ENCODE peak calls at places on chromosomes 7 and 10, in nine cellular contexts. One of them, this sample, is unnamed.

GRCh38 chr10:14873090-14873760 is 5.4 kb upstream of the SUV39H2 start:
- DNase-seq in GM23248: peak
- DNase-seq in neuronal stem cell: no peak
- DNase-seq in endothelial cell of umbilical vein: peak
- DNase-seq in mammary epithelial cell: peak
- DNase-seq in GM23338: no peak
- DNase-seq in astrocyte: peak
- DNase-seq in PC-9: no peak
- DNase-seq in mesenchymal stem cell: peak
- DNase-seq in this sample: no peak

GRCh38 chr7:31890751-31891150 is 179.5 kb downstream of the PDE1C start:
- DNase-seq in GM23248: peak
- DNase-seq in endothelial cell of umbilical vein: peak
- DNase-seq in astrocyte: no peak
- DNase-seq in GM23338: no peak
- DNase-seq in mesenchymal stem cell: no peak
- DNase-seq in mammary epithelial cell: peak
- DNase-seq in neuronal stem cell: no peak
- DNase-seq in PC-9: no peak
- DNase-seq in this sample: no peak

GRCh38 chr7:131538071-131538790 is 18.2 kb downstream of the PODXL start:
- DNase-seq in neuronal stem cell: no peak
- DNase-seq in astrocyte: peak
- DNase-seq in GM23248: peak
- DNase-seq in mesenchymal stem cell: no peak
- DNase-seq in PC-9: peak
- DNase-seq in endothelial cell of umbilical vein: peak
- DNase-seq in GM23338: peak
- DNase-seq in mammary epithelial cell: no peak
- DNase-seq in this sample: no peak

GRCh38 chr7:98551541-98552273 is 65.4 kb upstream of the NPTX2 start:
- DNase-seq in neuronal stem cell: no peak
- DNase-seq in astrocyte: no peak
- DNase-seq in PC-9: no peak
- DNase-seq in mammary epithelial cell: no peak
- DNase-seq in endothelial cell of umbilical vein: no peak
- DNase-seq in mesenchymal stem cell: no peak
- DNase-seq in GM23248: no peak
- DNase-seq in GM23338: no peak
- DNase-seq in this sample: no peak

GRCh38 chr10:121436630-121437311 is 161.5 kb downstream of the FGFR2 start:
- DNase-seq in GM23338: peak
- DNase-seq in astrocyte: no peak
- DNase-seq in endothelial cell of umbilical vein: no peak
- DNase-seq in mesenchymal stem cell: no peak
- DNase-seq in PC-9: no peak
- DNase-seq in mammary epithelial cell: no peak
- DNase-seq in GM23248: no peak
- DNase-seq in neuronal stem cell: no peak
- DNase-seq in this sample: peak

GRCh38 chr7:141844256-141844655 is 3.0 kb upstream of the PRSS37 start:
- DNase-seq in GM23338: no peak
- DNase-seq in mammary epithelial cell: no peak
- DNase-seq in astrocyte: no peak
- DNase-seq in mesenchymal stem cell: no peak
- DNase-seq in neuronal stem cell: no peak
- DNase-seq in endothelial cell of umbilical vein: no peak
- DNase-seq in GM23248: no peak
- DNase-seq in PC-9: no peak
- DNase-seq in this sample: no peak

GRCh38 chr10:88980836-88981235 is 9.8 kb upstream of the FAS start:
- DNase-seq in mesenchymal stem cell: no peak
- DNase-seq in PC-9: no peak
- DNase-seq in astrocyte: no peak
- DNase-seq in GM23248: peak
- DNase-seq in neuronal stem cell: no peak
- DNase-seq in endothelial cell of umbilical vein: no peak
- DNase-seq in GM23338: no peak
- DNase-seq in mammary epithelial cell: no peak
- DNase-seq in this sample: no peak

GRCh38 chr10:131646551-131647525 is 254.0 kb upstream of the PPP2R2D start:
- DNase-seq in mesenchymal stem cell: no peak
- DNase-seq in GM23248: no peak
- DNase-seq in PC-9: no peak
- DNase-seq in astrocyte: no peak
- DNase-seq in neuronal stem cell: no peak
- DNase-seq in endothelial cell of umbilical vein: no peak
- DNase-seq in mammary epithelial cell: no peak
- DNase-seq in GM23338: no peak
- DNase-seq in this sample: peak

GRCh38 chr7:91512958-91513357 is 248.7 kb downstream of the FZD1 start:
- DNase-seq in GM23338: no peak
- DNase-seq in astrocyte: peak
- DNase-seq in PC-9: peak
- DNase-seq in neuronal stem cell: no peak
- DNase-seq in mesenchymal stem cell: peak
- DNase-seq in mammary epithelial cell: peak
- DNase-seq in endothelial cell of umbilical vein: no peak
- DNase-seq in GM23248: peak
- DNase-seq in this sample: no peak

GRCh38 chr7:131431289-131431688 is 103.6 kb downstream of the MKLN1 start:
- DNase-seq in mammary epithelial cell: peak
- DNase-seq in GM23338: no peak
- DNase-seq in astrocyte: peak
- DNase-seq in GM23248: peak
- DNase-seq in PC-9: no peak
- DNase-seq in endothelial cell of umbilical vein: no peak
- DNase-seq in mesenchymal stem cell: no peak
- DNase-seq in neuronal stem cell: no peak
- DNase-seq in this sample: no peak

GRCh38 chr10:112302335-112302734 is 19.1 kb downstream of the TECTB start:
- DNase-seq in endothelial cell of umbilical vein: no peak
- DNase-seq in GM23248: no peak
- DNase-seq in mammary epithelial cell: no peak
- DNase-seq in GM23338: no peak
- DNase-seq in astrocyte: no peak
- DNase-seq in neuronal stem cell: no peak
- DNase-seq in PC-9: no peak
- DNase-seq in mesenchymal stem cell: no peak
- DNase-seq in this sample: no peak

GRCh38 chr7:30694218-30694745 is 12.0 kb upstream of the CRHR2 start:
- DNase-seq in neuronal stem cell: no peak
- DNase-seq in GM23338: no peak
- DNase-seq in endothelial cell of umbilical vein: no peak
- DNase-seq in PC-9: no peak
- DNase-seq in GM23248: no peak
- DNase-seq in mammary epithelial cell: no peak
- DNase-seq in astrocyte: no peak
- DNase-seq in mesenchymal stem cell: no peak
- DNase-seq in this sample: no peak

GRCh38 chr10:72274730-72275350 is 1.1 kb downstream of the DDIT4 start:
- DNase-seq in mammary epithelial cell: peak
- DNase-seq in endothelial cell of umbilical vein: peak
- DNase-seq in GM23248: peak
- DNase-seq in PC-9: peak
- DNase-seq in mesenchymal stem cell: peak
- DNase-seq in astrocyte: no peak
- DNase-seq in GM23338: peak
- DNase-seq in neuronal stem cell: no peak
- DNase-seq in this sample: peak

GRCh38 chr7:104458875-104459274 is 130.5 kb downstream of the LHFPL3 start:
- DNase-seq in GM23338: no peak
- DNase-seq in endothelial cell of umbilical vein: no peak
- DNase-seq in mammary epithelial cell: no peak
- DNase-seq in neuronal stem cell: no peak
- DNase-seq in astrocyte: no peak
- DNase-seq in PC-9: no peak
- DNase-seq in GM23248: no peak
- DNase-seq in mesenchymal stem cell: no peak
- DNase-seq in this sample: no peak

GRCh38 chr10:113541554-113541902 is 11.3 kb upstream of the HABP2 start:
- DNase-seq in GM23338: no peak
- DNase-seq in mammary epithelial cell: no peak
- DNase-seq in GM23248: no peak
- DNase-seq in neuronal stem cell: no peak
- DNase-seq in astrocyte: no peak
- DNase-seq in PC-9: no peak
- DNase-seq in mesenchymal stem cell: no peak
- DNase-seq in endothelial cell of umbilical vein: no peak
- DNase-seq in this sample: no peak

GRCh38 chr7:11236680-11237079 is 263.0 kb downstream of the PHF14 start:
- DNase-seq in endothelial cell of umbilical vein: no peak
- DNase-seq in GM23248: no peak
- DNase-seq in PC-9: no peak
- DNase-seq in mesenchymal stem cell: no peak
- DNase-seq in GM23338: no peak
- DNase-seq in mammary epithelial cell: no peak
- DNase-seq in neuronal stem cell: no peak
- DNase-seq in astrocyte: no peak
- DNase-seq in this sample: no peak

GRCh38 chr7:143988986-143989745 is 11.0 kb upstream of the OR6B1 start:
- DNase-seq in PC-9: no peak
- DNase-seq in GM23248: peak
- DNase-seq in GM23338: no peak
- DNase-seq in mammary epithelial cell: no peak
- DNase-seq in neuronal stem cell: no peak
- DNase-seq in endothelial cell of umbilical vein: no peak
- DNase-seq in mesenchymal stem cell: peak
- DNase-seq in astrocyte: peak
- DNase-seq in this sample: no peak

GRCh38 chr10:68792115-68792514 is 35.2 kb upstream of the STOX1 start:
- DNase-seq in GM23338: peak
- DNase-seq in neuronal stem cell: no peak
- DNase-seq in mesenchymal stem cell: peak
- DNase-seq in mammary epithelial cell: no peak
- DNase-seq in endothelial cell of umbilical vein: peak
- DNase-seq in PC-9: no peak
- DNase-seq in GM23248: peak
- DNase-seq in astrocyte: no peak
- DNase-seq in this sample: no peak

GRCh38 chr7:115724400-115725056 is 306.0 kb downstream of the TFEC start:
- DNase-seq in PC-9: no peak
- DNase-seq in neuronal stem cell: no peak
- DNase-seq in endothelial cell of umbilical vein: peak
- DNase-seq in GM23338: no peak
- DNase-seq in astrocyte: no peak
- DNase-seq in mammary epithelial cell: no peak
- DNase-seq in GM23248: no peak
- DNase-seq in mesenchymal stem cell: no peak
- DNase-seq in this sample: no peak

GRCh38 chr10:112283100-112283499 is at the start of gene TECTB:
- DNase-seq in PC-9: no peak
- DNase-seq in mesenchymal stem cell: no peak
- DNase-seq in astrocyte: no peak
- DNase-seq in neuronal stem cell: no peak
- DNase-seq in endothelial cell of umbilical vein: no peak
- DNase-seq in mammary epithelial cell: no peak
- DNase-seq in GM23248: no peak
- DNase-seq in GM23338: no peak
- DNase-seq in this sample: no peak

GRCh38 chr10:52256832-52257691 is 57.0 kb upstream of the DKK1 start:
- DNase-seq in mammary epithelial cell: peak
- DNase-seq in GM23248: peak
- DNase-seq in PC-9: peak
- DNase-seq in endothelial cell of umbilical vein: no peak
- DNase-seq in mesenchymal stem cell: peak
- DNase-seq in GM23338: no peak
- DNase-seq in neuronal stem cell: no peak
- DNase-seq in astrocyte: no peak
- DNase-seq in this sample: no peak

GRCh38 chr7:92631067-92631829 is 41.1 kb upstream of the FAM133B start:
- DNase-seq in PC-9: no peak
- DNase-seq in neuronal stem cell: no peak
- DNase-seq in mesenchymal stem cell: no peak
- DNase-seq in endothelial cell of umbilical vein: no peak
- DNase-seq in astrocyte: no peak
- DNase-seq in mammary epithelial cell: no peak
- DNase-seq in GM23338: no peak
- DNase-seq in GM23248: no peak
- DNase-seq in this sample: no peak

DNA sequence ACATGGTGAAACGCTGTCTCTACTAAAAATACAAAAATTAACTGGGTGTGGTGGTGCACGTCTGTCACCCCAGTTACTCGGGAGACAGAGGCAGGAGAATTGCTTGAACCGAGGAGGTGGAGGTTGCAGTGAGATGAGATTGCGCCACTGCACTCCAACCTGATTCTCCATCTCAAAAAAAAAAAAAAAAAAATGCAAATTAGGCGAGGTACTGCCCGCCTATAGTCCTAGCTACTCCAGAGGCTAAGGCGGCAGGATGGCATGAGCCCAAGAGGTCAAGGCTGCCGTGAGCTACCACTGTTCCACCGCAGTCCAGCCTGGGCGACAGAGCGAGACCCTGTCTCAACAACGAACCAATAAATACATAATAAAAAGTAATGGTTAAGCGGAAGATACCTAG is 1.1 kb upstream of the EIF4H start:
- DNase-seq in mesenchymal stem cell: no peak
- DNase-seq in GM23248: no peak
- DNase-seq in endothelial cell of umbilical vein: no peak
- DNase-seq in PC-9: peak
- DNase-seq in mammary epithelial cell: peak
- DNase-seq in neuronal stem cell: no peak
- DNase-seq in GM23338: peak
- DNase-seq in astrocyte: no peak
- DNase-seq in this sample: no peak
- H3K4me3 ChIP-seq in mesenchymal stem cell: peak
- H3K4me3 ChIP-seq in GM23248: peak
- H3K4me3 ChIP-seq in endothelial cell of umbilical vein: no peak
- H3K4me3 ChIP-seq in PC-9: peak
- H3K4me3 ChIP-seq in mammary epithelial cell: no peak
- H3K4me3 ChIP-seq in neuronal stem cell: no peak
- H3K4me3 ChIP-seq in GM23338: peak
- H3K4me3 ChIP-seq in astrocyte: peak
- H3K4me3 ChIP-seq in this sample: peak

GRCh38 chr7:14332155-14332554 is 342.7 kb upstream of the ETV1 start:
- DNase-seq in PC-9: no peak
- DNase-seq in GM23338: peak
- DNase-seq in mesenchymal stem cell: no peak
- DNase-seq in GM23248: peak
- DNase-seq in neuronal stem cell: no peak
- DNase-seq in endothelial cell of umbilical vein: no peak
- DNase-seq in astrocyte: peak
- DNase-seq in mammary epithelial cell: no peak
- DNase-seq in this sample: no peak
- H3K27ac ChIP-seq in PC-9: no peak
- H3K27ac ChIP-seq in GM23338: no peak
- H3K27ac ChIP-seq in mesenchymal stem cell: no peak
- H3K27ac ChIP-seq in GM23248: no peak
- H3K27ac ChIP-seq in neuronal stem cell: no peak
- H3K27ac ChIP-seq in endothelial cell of umbilical vein: no peak
- H3K27ac ChIP-seq in astrocyte: no peak
- H3K27ac ChIP-seq in mammary epithelial cell: no peak
- H3K27ac ChIP-seq in this sample: no peak

GRCh38 chr10:93716771-93717170 is 14.4 kb upstream of the FRA10AC1 start:
- DNase-seq in mesenchymal stem cell: no peak
- DNase-seq in PC-9: no peak
- DNase-seq in neuronal stem cell: no peak
- DNase-seq in GM23338: no peak
- DNase-seq in mammary epithelial cell: peak
- DNase-seq in endothelial cell of umbilical vein: no peak
- DNase-seq in GM23248: no peak
- DNase-seq in astrocyte: no peak
- DNase-seq in this sample: no peak
- H2AFZ ChIP-seq in mesenchymal stem cell: no peak
- H2AFZ ChIP-seq in PC-9: no peak
- H2AFZ ChIP-seq in neuronal stem cell: no peak
- H2AFZ ChIP-seq in GM23338: peak
- H2AFZ ChIP-seq in mammary epithelial cell: no peak
- H2AFZ ChIP-seq in endothelial cell of umbilical vein: no peak
- H2AFZ ChIP-seq in GM23248: no peak
- H2AFZ ChIP-seq in astrocyte: no peak
- H2AFZ ChIP-seq in this sample: no peak

GRCh38 chr7:84196007-84196551 is 1.5 kb upstream of the SEMA3A start:
- DNase-seq in mammary epithelial cell: no peak
- DNase-seq in mesenchymal stem cell: peak
- DNase-seq in GM23338: peak
- DNase-seq in neuronal stem cell: no peak
- DNase-seq in PC-9: no peak
- DNase-seq in GM23248: peak
- DNase-seq in endothelial cell of umbilical vein: no peak
- DNase-seq in astrocyte: peak
- DNase-seq in this sample: peak
- H3K4me3 ChIP-seq in mammary epithelial cell: peak
- H3K4me3 ChIP-seq in mesenchymal stem cell: peak
- H3K4me3 ChIP-seq in GM23338: peak
- H3K4me3 ChIP-seq in neuronal stem cell: no peak
- H3K4me3 ChIP-seq in PC-9: no peak
- H3K4me3 ChIP-seq in GM23248: peak
- H3K4me3 ChIP-seq in endothelial cell of umbilical vein: no peak
- H3K4me3 ChIP-seq in astrocyte: peak
- H3K4me3 ChIP-seq in this sample: peak

This sample was measured in neural progenitor cell.